ENCODE peak calls at places on chromosomes 1 and 21, in eight cellular contexts. C, G, O, M, Y, U, D and Q are unnamed samples.

GRCh38 chr21:46150491-46151121 is 4.8 kb downstream of the FTCD start:
- DNase-seq in C (no peak), G (no peak), O (no peak), M (no peak), Y (peak; percentile 11), U (peak; percentile 16), D (no peak), Q (peak; percentile 25)

GRCh38 chr1:17212487-17213121 is 7.7 kb downstream of the PADI1 start:
- DNase-seq in C (peak; percentile 73), G (peak; percentile 33), O (no peak), M (no peak), Y (no peak), U (no peak), D (no peak), Q (no peak)

GRCh38 chr1:166167395-166167922 is 658 bp upstream of the FAM78B start:
- DNase-seq in C (no peak), G (no peak), O (no peak), M (no peak), Y (no peak), U (no peak), D (no peak), Q (no peak)

GRCh38 chr1:208475951-208476824 is 232.0 kb upstream of the PLXNA2 start:
- DNase-seq in C (no peak), G (no peak), O (no peak), M (peak; percentile 5), Y (no peak), U (no peak), D (no peak), Q (peak; percentile 32)

GRCh38 chr1:14915356-14916054 is 238.0 kb upstream of the TMEM51 start:
- DNase-seq in C (peak; percentile 34), G (peak; percentile 51), O (no peak), M (peak; percentile 37), Y (peak; percentile 73), U (peak; percentile 44), D (no peak), Q (no peak)

GRCh38 chr1:229434005-229434640 is at the start of gene ACTA1:
- DNase-seq in C (no peak), G (no peak), O (no peak), M (no peak), Y (no peak), U (peak; percentile 88), D (no peak), Q (no peak)

GRCh38 chr1:83097715-83098613 is 901.0 kb downstream of the TTLL7 start:
- DNase-seq in C (no peak), G (no peak), O (no peak), M (no peak), Y (no peak), U (no peak), D (no peak), Q (no peak)

GRCh38 chr1:77473690-77474089 is 191.9 kb downstream of the AK5 start:
- DNase-seq in C (peak; percentile 93), G (no peak), O (no peak), M (peak; percentile 30), Y (no peak), U (no peak), D (no peak), Q (no peak)

GRCh38 chr1:108592030-108592759 is 32.3 kb downstream of the EEIG2 start:
- DNase-seq in C (no peak), G (no peak), O (no peak), M (no peak), Y (no peak), U (no peak), D (no peak), Q (no peak)

GRCh38 chr1:2311184-2312032 is 79.9 kb downstream of the MORN1 start:
- DNase-seq in C (peak; percentile 58), G (peak; percentile 70), O (no peak), M (peak; percentile 61), Y (peak; percentile 54), U (no peak), D (no peak), Q (no peak)

GRCh38 chr1:7940745-7941436 is at the start of gene TNFRSF9:
- DNase-seq in C (peak; percentile 54), G (peak; percentile 29), O (no peak), M (peak; percentile 40), Y (no peak), U (peak; percentile 31), D (no peak), Q (no peak)
- TF ChIP-seq POLR2A in C (no peak), G (no peak), O (no peak), M (no peak), Y (no peak), U (no peak), D (no peak), Q (no peak)

GRCh38 chr1:117631361-117631760 is 25.5 kb downstream of the TENT5C start:
- DNase-seq in C (no peak), G (no peak), O (no peak), M (no peak), Y (no peak), U (no peak), D (no peak), Q (no peak)

GRCh38 chr1:117633423-117633822 is 27.6 kb downstream of the TENT5C start:
- DNase-seq in C (no peak), G (peak; percentile 68), O (no peak), M (no peak), Y (no peak), U (no peak), D (peak; percentile 54), Q (peak; percentile 91)

GRCh38 chr1:117633068-117633345 is 27.2 kb downstream of the TENT5C start:
- DNase-seq in C (no peak), G (no peak), O (no peak), M (no peak), Y (no peak), U (no peak), D (no peak), Q (no peak)

GRCh38 chr1:117631761-117632160 is 25.9 kb downstream of the TENT5C start:
- DNase-seq in C (no peak), G (no peak), O (no peak), M (no peak), Y (no peak), U (no peak), D (no peak), Q (no peak)

DNA sequence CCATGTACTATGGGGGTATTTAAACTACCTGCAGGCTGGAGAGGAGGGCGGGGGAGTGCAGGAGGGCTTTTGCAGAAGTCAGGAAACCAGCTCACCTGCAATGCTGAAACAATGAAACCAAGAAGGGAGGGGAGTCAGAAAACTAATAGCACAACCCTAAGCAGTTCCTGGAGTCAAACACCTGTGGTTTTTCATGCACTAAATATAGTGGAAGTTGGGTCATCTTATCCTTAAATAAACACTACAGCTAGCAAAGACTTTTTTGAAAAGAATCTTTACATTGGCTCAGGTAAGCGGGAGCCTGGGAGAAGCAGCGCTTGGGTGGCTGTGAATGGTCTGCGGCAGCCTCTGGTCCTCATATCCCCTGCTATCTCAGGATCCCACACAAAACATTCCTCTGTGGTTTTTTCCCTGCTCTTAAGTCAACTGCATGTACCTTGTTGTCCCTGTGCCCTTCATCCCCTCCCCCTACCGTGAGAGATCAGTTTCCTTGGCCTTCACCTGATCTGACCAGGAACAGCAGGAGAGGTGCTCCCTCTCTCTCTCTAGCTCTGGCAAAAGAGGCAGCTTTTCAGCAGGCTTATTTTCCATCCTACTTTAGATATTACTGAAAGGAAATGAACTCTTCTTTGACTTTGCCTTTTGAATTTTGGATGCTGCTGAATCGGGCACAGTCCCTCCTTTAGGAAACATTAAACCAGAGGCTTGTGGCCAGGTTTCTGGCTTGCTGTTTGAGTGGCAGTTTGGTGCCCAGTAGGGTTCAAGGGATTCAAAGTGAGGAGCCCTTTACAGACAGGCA is 26.6 kb downstream of the TENT5C start:
- DNase-seq in C (no peak), G (peak; percentile 82), O (no peak), M (no peak), Y (no peak), U (no peak), D (peak; percentile 52), Q (no peak)
- H3K4me1 ChIP-seq in C (peaks cover 2% of the 10 kb centered on the region), G (peaks cover 60% of the 10 kb centered on the region), O (peaks cover under 1% of the 10 kb centered on the region), M (no peaks in the 10 kb centered on the region), Y (no peaks in the 10 kb centered on the region), U (peaks cover 2% of the 10 kb centered on the region), D (peaks cover 32% of the 10 kb centered on the region), Q (no peaks in the 10 kb centered on the region)

GRCh38 chr1:223486366-223486765 is 93.2 kb downstream of the CCDC185 start:
- DNase-seq in C (no peak), G (no peak), O (no peak), M (no peak), Y (no peak), U (no peak), D (no peak), Q (no peak)
- TF ChIP-seq CTCF in C (no peak), G (no peak), O (no peak), M (no peak), Y (no peak), U (no peak), D (no peak), Q (no peak)

GRCh38 chr1:202942431-202942830 is 15.4 kb upstream of the KLHL12 start:
- DNase-seq in C (no peak), G (no peak), O (no peak), M (no peak), Y (no peak), U (no peak), D (no peak), Q (no peak)

GRCh38 chr1:202941372-202941771 is 14.3 kb upstream of the KLHL12 start:
- DNase-seq in C (no peak), G (no peak), O (no peak), M (no peak), Y (no peak), U (no peak), D (no peak), Q (no peak)

GRCh38 chr1:202945483-202945882 is 12.6 kb downstream of the ADIPOR1 start:
- DNase-seq in C (no peak), G (no peak), O (no peak), M (no peak), Y (no peak), U (no peak), D (no peak), Q (no peak)

GRCh38 chr1:202940561-202940960 is 13.5 kb upstream of the KLHL12 start:
- DNase-seq in C (no peak), G (no peak), O (no peak), M (no peak), Y (no peak), U (no peak), D (no peak), Q (no peak)

GRCh38 chr1:202944438-202944921 is 13.6 kb downstream of the ADIPOR1 start:
- DNase-seq in C (no peak), G (no peak), O (no peak), M (no peak), Y (no peak), U (no peak), D (no peak), Q (no peak)
- TF ChIP-seq POLR2A in C (no peak), G (no peak), O (no peak), M (no peak), Y (no peak), U (no peak), D (no peak), Q (no peak)

GRCh38 chr1:235320521-235321179 is 7.3 kb downstream of the ARID4B start:
- DNase-seq in C (no peak), G (no peak), O (no peak), M (no peak), Y (no peak), U (no peak), D (no peak), Q (no peak)
- H3K4me1 ChIP-seq in C (no peaks in the 10 kb centered on the region), G (peaks cover 33% of the 10 kb centered on the region), O (peaks cover 34% of the 10 kb centered on the region), M (peaks cover 13% of the 10 kb centered on the region), Y (peaks cover 6% of the 10 kb centered on the region), U (peaks cover 50% of the 10 kb centered on the region), D (peaks cover 36% of the 10 kb centered on the region), Q (no peaks in the 10 kb centered on the region)